ENCODE peak calls at places on chromosomes 2 and 18, in eight cellular contexts. U, P, A, E, F, K, Q and N are unnamed samples.
A peak's percentile ranks its signal among the peaks of the same experiment; 100 is the strongest.

GRCh38 chr18:9884532-9885140 is 1.1 kb upstream of the TXNDC2 start:
- DNase-seq in P (no peak), E (no peak), A (no peak), K (no peak), Q (no peak), F (no peak), U (no peak), N (no peak)

GRCh38 chr2:169673921-169674320 is 20.3 kb downstream of the CFAP210 start:
- DNase-seq in U (peak; percentile 67), P (no peak), F (no peak), K (no peak), A (no peak), E (no peak), Q (no peak), N (no peak)

GRCh38 chr18:39611381-39612090 is 2045.9 kb upstream of the CELF4 start:
- DNase-seq in E (peak; percentile 4), U (no peak), Q (no peak), K (no peak), A (no peak), F (no peak), P (no peak), N (no peak)

GRCh38 chr2:86764661-86765307 is 25.9 kb downstream of the CD8A start:
- DNase-seq in K (no peak), A (peak; percentile 55), U (peak; percentile 61), F (no peak), E (peak; percentile 49), P (peak; percentile 21), Q (peak; percentile 62), N (peak; percentile 64)

GRCh38 chr2:232393556-232393955 is 13.1 kb upstream of the ALPG start:
- DNase-seq in U (no peak), K (no peak), Q (no peak), F (no peak), E (no peak), P (no peak), A (no peak), N (no peak)

GRCh38 chr2:180572346-180572745 is 408.1 kb upstream of the UBE2E3 start:
- DNase-seq in E (peak; percentile 21), U (peak; percentile 54), A (no peak), F (no peak), K (no peak), Q (peak; percentile 36), P (no peak), N (no peak)

GRCh38 chr18:12409466-12409865 is 1.7 kb downstream of the PRELID3A start:
- DNase-seq in U (no peak), F (no peak), A (no peak), P (peak; percentile 49), E (peak; percentile 26), K (no peak), Q (no peak), N (no peak)

GRCh38 chr2:169259402-169259801 is 102.9 kb downstream of the LRP2 start:
- DNase-seq in P (no peak), E (no peak), K (no peak), Q (no peak), U (no peak), F (no peak), A (no peak), N (no peak)

GRCh38 chr2:159199751-159200465 is 86.6 kb downstream of the WDSUB1 start:
- DNase-seq in E (peak; percentile 39), P (no peak), F (no peak), U (no peak), Q (no peak), A (no peak), K (no peak), N (no peak)

GRCh38 chr2:46549159-46549902 is 70.0 kb downstream of the TMEM247 start:
- DNase-seq in E (no peak), A (no peak), Q (no peak), U (no peak), F (no peak), P (no peak), K (no peak), N (no peak)

GRCh38 chr2:46545015-46545839 is 65.9 kb downstream of the TMEM247 start:
- DNase-seq in F (no peak), K (no peak), E (no peak), Q (no peak), P (no peak), A (no peak), U (no peak), N (peak; percentile 85)

GRCh38 chr2:46548521-46549144 is 69.3 kb downstream of the TMEM247 start:
- DNase-seq in K (no peak), Q (no peak), U (no peak), P (no peak), F (no peak), E (no peak), A (no peak), N (no peak)

GRCh38 chr2:46548103-46548486 is 68.7 kb downstream of the TMEM247 start:
- DNase-seq in K (peak; percentile 42), U (no peak), P (no peak), A (no peak), F (peak; percentile 45), Q (no peak), E (no peak), N (no peak)

DNA sequence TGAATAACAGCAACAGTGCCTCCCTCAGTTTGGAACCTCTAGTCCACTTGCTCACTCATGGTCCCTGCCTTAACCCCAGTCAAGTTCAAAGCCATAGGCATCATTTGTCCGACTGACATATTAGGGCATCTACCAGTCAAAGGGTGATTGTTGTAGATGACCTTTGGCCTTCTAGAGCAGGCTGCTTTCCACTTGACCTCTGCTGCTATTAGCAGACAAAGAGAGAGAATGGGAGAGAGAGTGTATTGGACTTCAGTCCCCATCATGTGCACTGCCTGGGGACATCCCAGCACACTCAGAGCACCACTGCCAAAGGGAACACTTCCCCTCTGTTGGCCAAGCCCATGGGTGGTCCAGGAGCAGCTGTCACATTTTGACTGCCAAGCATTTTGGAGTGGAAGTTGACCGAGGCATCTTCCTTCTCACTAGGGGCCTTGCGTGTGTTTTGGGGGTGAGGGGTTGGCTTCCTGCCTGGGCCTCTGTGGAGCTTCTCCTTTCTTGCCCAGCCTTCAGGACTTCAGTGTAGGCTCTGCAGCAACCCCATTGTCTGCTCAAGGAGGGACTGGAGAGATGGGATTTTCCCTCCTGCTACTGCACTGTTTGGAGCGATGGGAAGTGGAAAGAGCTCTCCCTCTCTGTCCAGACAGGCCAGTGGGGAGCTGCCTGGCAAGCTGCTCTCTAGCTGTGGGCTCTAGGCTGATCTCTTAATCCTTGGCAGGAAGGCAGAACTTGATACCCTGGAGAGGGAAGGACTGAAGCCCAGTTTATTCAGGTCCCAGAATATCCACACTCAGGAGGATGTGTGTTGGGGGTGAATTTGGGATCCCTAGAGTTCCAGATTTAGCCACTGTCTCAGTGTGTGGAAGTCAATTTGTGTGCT is 68.1 kb downstream of the TMEM247 start:
- DNase-seq in P (no peak), A (no peak), K (peak; percentile 54), E (no peak), Q (no peak), F (no peak), U (no peak), N (no peak)
- H3K4me3 ChIP-seq in P (no peak overlapping the region), A (no peak overlapping the region), K (no peak overlapping the region), E (no peak overlapping the region), Q (no peak overlapping the region), F (no peak overlapping the region), U (no peak overlapping the region), N (peak overlapping the region; percentile 1)

DNA sequence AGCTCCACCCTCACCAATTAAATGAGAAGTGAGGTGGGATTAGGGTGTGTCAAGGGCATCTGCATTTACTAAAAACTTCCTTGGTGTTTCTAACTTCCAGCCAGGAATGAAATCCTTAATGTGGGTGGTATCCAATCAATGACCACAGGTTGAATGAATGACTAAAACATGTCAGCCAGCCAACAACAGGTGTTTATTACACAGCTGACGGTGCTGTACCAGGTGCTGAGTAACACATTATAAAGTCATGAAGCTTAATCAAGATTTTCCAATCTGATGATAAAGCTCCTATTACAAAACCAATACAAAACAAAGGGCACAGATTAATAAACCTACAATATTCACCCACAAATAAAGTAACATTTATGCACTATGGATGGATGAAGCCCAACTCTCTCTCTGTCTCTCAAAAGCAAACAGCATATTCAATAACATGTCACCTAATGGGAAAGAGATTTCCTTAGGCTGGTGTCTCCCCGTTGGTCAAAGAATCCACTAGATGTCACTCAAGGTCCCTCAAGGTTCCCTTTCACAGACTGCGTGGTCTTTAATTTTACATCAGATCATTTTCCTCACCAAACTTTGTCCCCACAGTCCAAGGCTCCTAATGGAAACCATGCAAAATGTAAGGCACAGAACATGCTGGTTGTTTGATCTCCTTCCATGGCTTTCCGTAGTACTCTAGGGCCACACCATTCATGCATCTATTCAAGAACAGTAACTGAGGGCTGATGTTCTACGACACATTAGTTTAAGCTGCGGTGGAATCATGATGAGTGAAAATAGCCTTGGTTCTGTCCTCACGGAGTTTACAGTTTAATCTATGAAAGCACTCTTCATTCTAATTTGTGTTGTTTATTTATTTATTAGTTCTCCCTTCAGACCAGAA is 6.4 kb upstream of the PTPN4 start:
- DNase-seq in A (peak; percentile 39), Q (peak; percentile 66), K (no peak), P (no peak), E (peak; percentile 56), U (peak; percentile 49), F (no peak), N (peak; percentile 59)
- TF ChIP-seq CTCF in A (peak; percentile 87), Q (peak; percentile 72), K (peak; percentile 36), P (peak; percentile 64), E (peak; percentile 78), U (peak; percentile 64), F (peak; percentile 55), N (peak; percentile 67)

GRCh38 chr2:177603734-177604133 is 211.2 kb downstream of the AGPS start:
- DNase-seq in A (no peak), Q (no peak), F (no peak), P (no peak), E (no peak), U (no peak), K (no peak), N (no peak)

GRCh38 chr2:177602611-177603164 is 210.1 kb downstream of the AGPS start:
- DNase-seq in Q (no peak), E (no peak), K (no peak), F (no peak), P (no peak), A (peak; percentile 8), U (no peak), N (no peak)

GRCh38 chr2:177610813-177611212 is 218.2 kb downstream of the AGPS start:
- DNase-seq in E (no peak), Q (no peak), K (no peak), A (no peak), F (no peak), U (no peak), P (no peak), N (no peak)

GRCh38 chr2:177604291-177605065 is 211.9 kb downstream of the AGPS start:
- DNase-seq in K (no peak), P (peak; percentile 60), A (peak; percentile 36), F (no peak), U (peak; percentile 45), E (peak; percentile 71), Q (peak; percentile 82), N (peak; percentile 40)

DNA sequence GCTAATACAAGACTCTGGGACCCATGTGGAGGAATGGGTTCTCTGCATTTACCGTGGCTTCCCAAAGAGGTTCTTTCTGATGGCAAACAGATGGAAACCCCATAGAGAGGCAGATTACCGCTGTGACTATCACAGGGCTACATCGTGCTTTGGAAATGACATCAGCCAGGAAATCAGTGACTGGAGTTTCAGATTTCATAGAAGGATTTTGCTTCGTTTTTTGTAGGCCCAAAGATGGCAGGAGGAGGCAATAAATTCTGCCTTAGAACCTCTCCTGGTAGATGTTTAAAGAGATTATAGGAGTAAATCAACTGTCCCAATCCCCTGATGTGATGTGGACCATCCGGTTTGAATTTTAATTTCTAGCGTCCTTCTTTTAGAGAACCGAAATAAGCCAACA is 214.1 kb downstream of the AGPS start:
- DNase-seq in F (no peak), E (peak; percentile 51), U (no peak), P (peak; percentile 3), A (no peak), Q (peak; percentile 9), K (no peak), N (peak; percentile 9)
- H3K4me3 ChIP-seq in F (no peak overlapping the region), E (peak overlapping the region; percentile 28), U (no peak overlapping the region), P (no peak overlapping the region), A (no peak overlapping the region), Q (no peak overlapping the region), K (no peak overlapping the region), N (no peak overlapping the region)

GRCh38 chr2:38171208-38171858 is 95.4 kb upstream of the CYP1B1 start:
- DNase-seq in Q (peak; percentile 66), K (no peak), A (no peak), E (no peak), P (no peak), F (no peak), U (no peak), N (no peak)
- TF ChIP-seq CTCF in Q (no peak), K (no peak), A (no peak), E (no peak), P (no peak), F (no peak), U (no peak), N (no peak)